ENCODE peak calls at places on chromosomes 13 and 19, in four cellular contexts. V is NCI-H187 treated with DMSO at 0.1 percent for 48 hours; Q is NCI-H146; C is stimulated activated CD4-positive, alpha-beta T cell treated with anti-CD3 and anti-CD28 coated beads, Interleukin-4, amount 100 ng/mL, for 1 hour. T is an unnamed sample.

GRCh38 chr19:19386373-19386869 is 19.1 kb upstream of the GATAD2A start:
- DNase-seq in C (no peak), V (no peak), Q (no peak), T (no peak)

GRCh38 chr13:45167611-45168554 is 33.0 kb downstream of the KCTD4 start:
- DNase-seq in V (no peak), Q (no peak), C (no peak), T (no peak)

GRCh38 chr19:19372656-19373416 is 32.6 kb upstream of the GATAD2A start:
- DNase-seq in Q (peak), C (peak), V (no peak), T (peak)

GRCh38 chr19:13505761-13506549 is at the start of gene CACNA1A:
- DNase-seq in C (peak), V (no peak), Q (no peak), T (no peak)

GRCh38 chr13:45269204-45269603 is 68.4 kb upstream of the KCTD4 start:
- DNase-seq in V (no peak), Q (no peak), C (no peak), T (no peak)

GRCh38 chr13:113417008-113417735 is 36.1 kb downstream of the ADPRHL1 start:
- DNase-seq in V (no peak), Q (no peak), C (no peak), T (no peak)

GRCh38 chr13:25598421-25598820 is 226.6 kb downstream of the ATP8A2 start:
- DNase-seq in V (no peak), C (no peak), Q (no peak), T (no peak)

GRCh38 chr19:56707821-56708220 is 36.3 kb upstream of the ZNF835 start:
- DNase-seq in Q (no peak), V (no peak), C (no peak), T (no peak)

GRCh38 chr13:70960841-70961443 is 852.7 kb upstream of the KLHL1 start:
- DNase-seq in C (no peak), Q (no peak), V (no peak), T (peak)

GRCh38 chr13:40667622-40667978 is 1.2 kb upstream of the FOXO1 start:
- DNase-seq in Q (no peak), C (no peak), V (no peak), T (no peak)

GRCh38 chr13:113821847-113822246 is 42.0 kb downstream of the GAS6 start:
- DNase-seq in C (no peak), Q (no peak), V (no peak), T (no peak)

GRCh38 chr13:62119739-62120700 is 704.4 kb upstream of the PCDH20 start:
- DNase-seq in V (no peak), Q (peak), C (no peak), T (no peak)

GRCh38 chr13:23433171-23434153 is at the start of gene SACS:
- DNase-seq in V (no peak), Q (peak), C (no peak), T (peak)

GRCh38 chr19:49155005-49155826 is at the start of gene HRC:
- DNase-seq in Q (no peak), C (no peak), V (no peak), T (no peak)

GRCh38 chr13:50589139-50589538 is 254.4 kb downstream of the DLEU7 start:
- DNase-seq in Q (no peak), V (no peak), C (no peak), T (no peak)

GRCh38 chr19:58330458-58330857 is 3.7 kb downstream of the ZSCAN22 start:
- DNase-seq in Q (no peak), V (no peak), C (no peak), T (no peak)

GRCh38 chr13:33464345-33464744 is 178.8 kb upstream of the STARD13 start:
- DNase-seq in Q (no peak), V (no peak), C (no peak), T (no peak)

GRCh38 chr13:66805657-66806056 is 424.5 kb downstream of the PCDH9 start:
- DNase-seq in Q (no peak), C (no peak), V (no peak), T (no peak)

GRCh38 chr13:77724092-77724491 is 26.6 kb downstream of the SLAIN1 start:
- DNase-seq in Q (no peak), V (no peak), C (no peak), T (no peak)

GRCh38 chr13:37595162-37595561 is 3.4 kb downstream of the POSTN start:
- DNase-seq in Q (no peak), V (no peak), C (no peak), T (no peak)

GRCh38 chr19:19316082-19316481 is 4.2 kb downstream of the SUGP1 start:
- DNase-seq in V (no peak), Q (no peak), C (no peak), T (no peak)

GRCh38 chr13:30034448-30034795 is 184.0 kb upstream of the UBL3 start:
- DNase-seq in V (no peak), Q (no peak), C (no peak), T (no peak)

GRCh38 chr13:61045197-61045596 is 370.5 kb downstream of the PCDH20 start:
- DNase-seq in C (no peak), Q (no peak), V (no peak), T (no peak)

GRCh38 chr13:50161052-50161451 is 145.8 kb downstream of the KCNRG start:
- DNase-seq in C (no peak), Q (no peak), V (no peak), T (no peak)

GRCh38 chr13:33364192-33364591 is 78.6 kb upstream of the STARD13 start:
- DNase-seq in Q (no peak), V (no peak), C (no peak), T (no peak)

GRCh38 chr13:50969691-50970090 is 60.1 kb downstream of the RNASEH2B start:
- DNase-seq in C (no peak), Q (peak), V (no peak), T (no peak)

GRCh38 chr19:38676023-38676877 is 28.8 kb downstream of the ACTN4 start:
- DNase-seq in V (no peak), C (no peak), Q (no peak), T (no peak)

GRCh38 chr13:62747629-62748028 is 1332.0 kb upstream of the PCDH20 start:
- DNase-seq in Q (no peak), C (no peak), V (no peak), T (no peak)

GRCh38 chr13:78660130-78660857 is 1.3 kb upstream of the OBI1 start:
- DNase-seq in C (peak), Q (no peak), V (no peak), T (peak)

GRCh38 chr13:23372264-23372905 is 61.1 kb downstream of the SACS start:
- DNase-seq in Q (no peak), V (no peak), C (no peak), T (no peak)

GRCh38 chr13:35475131-35475959 is 1.1 kb downstream of the MAB21L1 start:
- DNase-seq in Q (no peak), V (no peak), C (no peak), T (peak)

GRCh38 chr13:49288458-49288857 is 40.7 kb downstream of the CDADC1 start:
- DNase-seq in C (no peak), Q (no peak), V (no peak), T (no peak)

GRCh38 chr13:111494641-111495040 is 174.2 kb downstream of the TEX29 start:
- DNase-seq in V (no peak), C (no peak), Q (no peak), T (no peak)

GRCh38 chr13:71780546-71780945 is 86.5 kb downstream of the DACH1 start:
- DNase-seq in V (no peak), C (no peak), Q (no peak), T (no peak)

GRCh38 chr19:9797871-9798270 is 21.0 kb downstream of the FBXL12 start:
- DNase-seq in C (no peak), V (no peak), Q (no peak), T (no peak)

GRCh38 chr13:47903836-47904235 is 97.2 kb downstream of the SUCLA2 start:
- DNase-seq in C (no peak), Q (no peak), V (no peak), T (no peak)

GRCh38 chr19:49801966-49802661 is 11.0 kb downstream of the FUZ start:
- DNase-seq in C (no peak), V (no peak), Q (no peak), T (no peak)

T was measured in HuH-7.